ENCODE peak calls at places on chromosomes 3 and 15, in five cellular contexts. B is skeletal muscle cell, F is HT-29, N is neural crest cell, J is A549. Q is an unnamed sample.

GRCh38 chr3:144770813-144771400 is 799.3 kb downstream of the DIPK2A start:
- DNase-seq in J (no peak), B (no peak), F (peak), N (no peak), Q (no peak)

GRCh38 chr15:99253381-99254090 is 2.3 kb downstream of the LRRC28 start:
- DNase-seq in J (no peak), F (peak), B (peak), N (no peak), Q (peak)

GRCh38 chr3:139537325-139537724 is 2.2 kb downstream of the RBP1 start:
- DNase-seq in F (no peak), N (no peak), B (no peak), J (no peak), Q (peak)

GRCh38 chr15:70560617-70561328 is 202.6 kb downstream of the UACA start:
- DNase-seq in B (no peak), F (no peak), J (no peak), N (no peak), Q (no peak)

GRCh38 chr3:143236226-143236964 is 116.8 kb downstream of the CHST2 start:
- DNase-seq in F (no peak), N (no peak), J (no peak), B (no peak), Q (no peak)

GRCh38 chr15:77028451-77029165 is 33.7 kb downstream of the PSTPIP1 start:
- DNase-seq in B (no peak), F (no peak), N (no peak), J (no peak), Q (no peak)

GRCh38 chr3:123397921-123398785 is 50.7 kb downstream of the ADCY5 start:
- DNase-seq in F (no peak), J (no peak), B (no peak), N (no peak), Q (no peak)

GRCh38 chr3:64685800-64686445 is 1.9 kb downstream of the ADAMTS9 start:
- DNase-seq in J (peak), N (peak), F (peak), B (peak), Q (peak)

GRCh38 chr3:47324278-47324865 is 41.6 kb downstream of the KLHL18 start:
- DNase-seq in J (peak), N (peak), F (peak), B (peak), Q (peak)

GRCh38 chr3:43171770-43172169 is 65.9 kb upstream of the POMGNT2 start:
- DNase-seq in F (no peak), N (no peak), B (no peak), J (no peak), Q (peak)

GRCh38 chr15:101088788-101089578 is 162.9 kb downstream of the CHSY1 start:
- DNase-seq in J (peak), F (peak), B (no peak), N (peak), Q (peak)

GRCh38 chr15:62365795-62366442 is 200.8 kb upstream of the C2CD4B start:
- DNase-seq in N (no peak), J (no peak), F (peak), B (no peak), Q (peak)

GRCh38 chr3:134933997-134934396 is 138.9 kb downstream of the EPHB1 start:
- DNase-seq in F (no peak), N (no peak), B (no peak), J (no peak), Q (no peak)

GRCh38 chr3:2099779-2100191 is 1.1 kb downstream of the CNTN4 start:
- DNase-seq in J (no peak), N (peak), B (no peak), F (no peak), Q (no peak)

GRCh38 chr3:5029715-5030114 is 50.5 kb downstream of the BHLHE40 start:
- DNase-seq in N (no peak), F (no peak), J (no peak), B (no peak), Q (no peak)

GRCh38 chr3:151044706-151045105 is 40.8 kb upstream of the MED12L start:
- DNase-seq in J (no peak), B (peak), N (no peak), F (no peak), Q (no peak)

GRCh38 chr15:45763170-45763869 is 128.5 kb downstream of the SQOR start:
- DNase-seq in B (no peak), F (no peak), N (no peak), J (no peak), Q (no peak)

GRCh38 chr15:90035835-90036220 is 34.7 kb downstream of the ZNF710 start:
- DNase-seq in F (no peak), J (no peak), N (no peak), B (no peak), Q (no peak)

GRCh38 chr3:63689285-63689684 is 36.8 kb downstream of the SNTN start:
- DNase-seq in B (no peak), N (no peak), J (no peak), F (no peak), Q (no peak)

GRCh38 chr3:187368251-187368733 is at the start of gene RTP4:
- DNase-seq in N (no peak), J (no peak), F (peak), B (no peak), Q (peak)

GRCh38 chr15:68389936-68390790 is 41.8 kb downstream of the ITGA11 start:
- DNase-seq in J (no peak), N (no peak), B (peak), F (no peak), Q (peak)

GRCh38 chr3:3782469-3782868 is 16.8 kb upstream of the LRRN1 start:
- DNase-seq in N (no peak), F (no peak), J (no peak), B (no peak), Q (no peak)

GRCh38 chr15:85402195-85402921 is 22.0 kb downstream of the AKAP13 start:
- DNase-seq in N (no peak), B (peak), J (no peak), F (no peak), Q (peak)

GRCh38 chr3:17894434-17895060 is 152.1 kb upstream of the TBC1D5 start:
- DNase-seq in N (peak), F (peak), B (peak), J (no peak), Q (peak)

GRCh38 chr3:72336821-72337479 is 511.3 kb downstream of the SHQ1 start:
- DNase-seq in J (no peak), N (peak), B (peak), F (peak), Q (peak)

GRCh38 chr3:182234881-182235280 is 523.2 kb downstream of the SOX2 start:
- DNase-seq in B (no peak), F (no peak), J (no peak), N (no peak), Q (no peak)

GRCh38 chr15:82952156-82953081 is at the start of gene HOMER2:
- DNase-seq in B (no peak), N (peak), F (no peak), J (peak), Q (peak)

GRCh38 chr3:117853923-117854322 is 1144.3 kb downstream of the TUSC7 start:
- DNase-seq in B (peak), N (no peak), J (peak), F (peak), Q (peak)

GRCh38 chr15:101528108-101528916 is 38.8 kb upstream of the PCSK6 start:
- DNase-seq in N (no peak), B (no peak), J (peak), F (peak), Q (no peak)

GRCh38 chr3:31941230-31941632 is 39.8 kb downstream of the OSBPL10 start:
- DNase-seq in J (no peak), F (no peak), B (peak), N (no peak), Q (no peak)

GRCh38 chr3:28612232-28612631 is 263.6 kb upstream of the AZI2 start:
- DNase-seq in N (no peak), J (no peak), B (no peak), F (no peak), Q (no peak)

GRCh38 chr3:65902304-65902793 is 136.4 kb downstream of the MAGI1 start:
- DNase-seq in N (no peak), J (no peak), F (peak), B (no peak), Q (no peak)

GRCh38 chr3:112090899-112091586 is 4.9 kb downstream of the C3orf52 start:
- DNase-seq in B (no peak), J (no peak), F (peak), N (no peak), Q (no peak)

GRCh38 chr3:33318709-33319380 is 41.6 kb downstream of the FBXL2 start:
- DNase-seq in J (no peak), B (no peak), N (no peak), F (peak), Q (no peak)

GRCh38 chr15:77009646-77010311 is 14.9 kb downstream of the PSTPIP1 start:
- DNase-seq in N (no peak), J (no peak), F (no peak), B (no peak), Q (peak)

GRCh38 chr3:119315600-119316312 is 21.6 kb downstream of the ARHGAP31 start:
- DNase-seq in F (no peak), N (no peak), J (no peak), B (no peak), Q (no peak)

GRCh38 chr3:149771652-149772271 is 19.5 kb upstream of the COMMD2 start:
- DNase-seq in J (peak), F (peak), N (peak), B (no peak), Q (peak)

GRCh38 chr3:53217175-53217574 is 38.6 kb downstream of the TKT start:
- DNase-seq in N (no peak), B (no peak), F (no peak), J (no peak), Q (no peak)

Q was measured in Daoy.